ENCODE peak calls at places on chromosomes 2 and 18, in ten cellular contexts. One of them, this sample, is unnamed.

GRCh38 chr2:52704251-52704650 is 1063.4 kb upstream of the CHAC2 start:
- ATAC-seq in naive thymus-derived CD8-positive, alpha-beta T cell: no peak
- ATAC-seq in memory B cell: no peak
- ATAC-seq in stimulated activated naive CD8-positive, alpha-beta T cell treated with anti-CD3 and anti-CD28 coated beads, Interleukin-15, amount 100 ng/mL, for 72 hours: no peak
- ATAC-seq in sciatic nerve: no peak
- ATAC-seq in HCT116: no peak
- ATAC-seq in heart right ventricle: no peak
- ATAC-seq in effector memory CD8-positive, alpha-beta T cell: no peak
- ATAC-seq in activated naive CD8-positive, alpha-beta T cell treated with anti-CD3 and anti-CD28 coated beads, Interleukin-2, amount 50 U/mL, for 24 hours: no peak
- ATAC-seq in activated CD8-positive, alpha-beta T cell treated with anti-CD3 and anti-CD28 coated beads for 36 hours: no peak
- ATAC-seq in this sample: no peak

GRCh38 chr2:46134531-46135229 is 162.5 kb upstream of the EPAS1 start:
- ATAC-seq in naive thymus-derived CD8-positive, alpha-beta T cell: no peak
- ATAC-seq in memory B cell: no peak
- ATAC-seq in stimulated activated naive CD8-positive, alpha-beta T cell treated with anti-CD3 and anti-CD28 coated beads, Interleukin-15, amount 100 ng/mL, for 72 hours: no peak
- ATAC-seq in sciatic nerve: peak
- ATAC-seq in activated CD8-positive, alpha-beta T cell treated with anti-CD3 and anti-CD28 coated beads for 36 hours: no peak
- ATAC-seq in heart right ventricle: peak
- ATAC-seq in activated naive CD8-positive, alpha-beta T cell treated with anti-CD3 and anti-CD28 coated beads, Interleukin-2, amount 50 U/mL, for 24 hours: no peak
- ATAC-seq in HCT116: no peak
- ATAC-seq in effector memory CD8-positive, alpha-beta T cell: no peak
- ATAC-seq in this sample: no peak

GRCh38 chr2:170005702-170006101 is 172.2 kb upstream of the MYO3B start:
- ATAC-seq in HCT116: peak
- ATAC-seq in stimulated activated naive CD8-positive, alpha-beta T cell treated with anti-CD3 and anti-CD28 coated beads, Interleukin-15, amount 100 ng/mL, for 72 hours: no peak
- ATAC-seq in heart right ventricle: no peak
- ATAC-seq in activated naive CD8-positive, alpha-beta T cell treated with anti-CD3 and anti-CD28 coated beads, Interleukin-2, amount 50 U/mL, for 24 hours: no peak
- ATAC-seq in sciatic nerve: no peak
- ATAC-seq in activated CD8-positive, alpha-beta T cell treated with anti-CD3 and anti-CD28 coated beads for 36 hours: no peak
- ATAC-seq in memory B cell: no peak
- ATAC-seq in naive thymus-derived CD8-positive, alpha-beta T cell: no peak
- ATAC-seq in effector memory CD8-positive, alpha-beta T cell: no peak
- ATAC-seq in this sample: no peak

GRCh38 chr2:30334738-30335426 is 103.5 kb downstream of the LBH start:
- ATAC-seq in HCT116: peak
- ATAC-seq in activated CD8-positive, alpha-beta T cell treated with anti-CD3 and anti-CD28 coated beads for 36 hours: no peak
- ATAC-seq in memory B cell: peak
- ATAC-seq in naive thymus-derived CD8-positive, alpha-beta T cell: peak
- ATAC-seq in stimulated activated naive CD8-positive, alpha-beta T cell treated with anti-CD3 and anti-CD28 coated beads, Interleukin-15, amount 100 ng/mL, for 72 hours: no peak
- ATAC-seq in heart right ventricle: peak
- ATAC-seq in activated naive CD8-positive, alpha-beta T cell treated with anti-CD3 and anti-CD28 coated beads, Interleukin-2, amount 50 U/mL, for 24 hours: no peak
- ATAC-seq in effector memory CD8-positive, alpha-beta T cell: no peak
- ATAC-seq in sciatic nerve: no peak
- ATAC-seq in this sample: no peak

GRCh38 chr2:65350714-65351113 is 81.7 kb downstream of the SPRED2 start:
- ATAC-seq in heart right ventricle: peak
- ATAC-seq in naive thymus-derived CD8-positive, alpha-beta T cell: peak
- ATAC-seq in effector memory CD8-positive, alpha-beta T cell: no peak
- ATAC-seq in activated naive CD8-positive, alpha-beta T cell treated with anti-CD3 and anti-CD28 coated beads, Interleukin-2, amount 50 U/mL, for 24 hours: no peak
- ATAC-seq in memory B cell: peak
- ATAC-seq in activated CD8-positive, alpha-beta T cell treated with anti-CD3 and anti-CD28 coated beads for 36 hours: peak
- ATAC-seq in stimulated activated naive CD8-positive, alpha-beta T cell treated with anti-CD3 and anti-CD28 coated beads, Interleukin-15, amount 100 ng/mL, for 72 hours: peak
- ATAC-seq in sciatic nerve: peak
- ATAC-seq in HCT116: peak
- ATAC-seq in this sample: no peak

GRCh38 chr2:41112228-41112627 is 660.3 kb upstream of the SLC8A1 start:
- ATAC-seq in effector memory CD8-positive, alpha-beta T cell: no peak
- ATAC-seq in heart right ventricle: peak
- ATAC-seq in naive thymus-derived CD8-positive, alpha-beta T cell: no peak
- ATAC-seq in activated CD8-positive, alpha-beta T cell treated with anti-CD3 and anti-CD28 coated beads for 36 hours: no peak
- ATAC-seq in memory B cell: no peak
- ATAC-seq in activated naive CD8-positive, alpha-beta T cell treated with anti-CD3 and anti-CD28 coated beads, Interleukin-2, amount 50 U/mL, for 24 hours: no peak
- ATAC-seq in HCT116: no peak
- ATAC-seq in stimulated activated naive CD8-positive, alpha-beta T cell treated with anti-CD3 and anti-CD28 coated beads, Interleukin-15, amount 100 ng/mL, for 72 hours: no peak
- ATAC-seq in sciatic nerve: peak
- ATAC-seq in this sample: no peak

GRCh38 chr18:36366994-36367839 is 69.7 kb downstream of the FHOD3 start:
- ATAC-seq in stimulated activated naive CD8-positive, alpha-beta T cell treated with anti-CD3 and anti-CD28 coated beads, Interleukin-15, amount 100 ng/mL, for 72 hours: no peak
- ATAC-seq in memory B cell: no peak
- ATAC-seq in sciatic nerve: no peak
- ATAC-seq in effector memory CD8-positive, alpha-beta T cell: no peak
- ATAC-seq in naive thymus-derived CD8-positive, alpha-beta T cell: no peak
- ATAC-seq in activated naive CD8-positive, alpha-beta T cell treated with anti-CD3 and anti-CD28 coated beads, Interleukin-2, amount 50 U/mL, for 24 hours: no peak
- ATAC-seq in heart right ventricle: peak
- ATAC-seq in HCT116: no peak
- ATAC-seq in activated CD8-positive, alpha-beta T cell treated with anti-CD3 and anti-CD28 coated beads for 36 hours: no peak
- ATAC-seq in this sample: no peak

GRCh38 chr2:28606986-28607441 is 111.2 kb downstream of the PLB1 start:
- ATAC-seq in activated naive CD8-positive, alpha-beta T cell treated with anti-CD3 and anti-CD28 coated beads, Interleukin-2, amount 50 U/mL, for 24 hours: no peak
- ATAC-seq in memory B cell: no peak
- ATAC-seq in sciatic nerve: no peak
- ATAC-seq in activated CD8-positive, alpha-beta T cell treated with anti-CD3 and anti-CD28 coated beads for 36 hours: no peak
- ATAC-seq in effector memory CD8-positive, alpha-beta T cell: no peak
- ATAC-seq in heart right ventricle: peak
- ATAC-seq in naive thymus-derived CD8-positive, alpha-beta T cell: no peak
- ATAC-seq in HCT116: peak
- ATAC-seq in stimulated activated naive CD8-positive, alpha-beta T cell treated with anti-CD3 and anti-CD28 coated beads, Interleukin-15, amount 100 ng/mL, for 72 hours: no peak
- ATAC-seq in this sample: no peak

GRCh38 chr2:191304939-191305875 is 60.0 kb downstream of the MYO1B start:
- ATAC-seq in effector memory CD8-positive, alpha-beta T cell: no peak
- ATAC-seq in activated CD8-positive, alpha-beta T cell treated with anti-CD3 and anti-CD28 coated beads for 36 hours: no peak
- ATAC-seq in HCT116: no peak
- ATAC-seq in stimulated activated naive CD8-positive, alpha-beta T cell treated with anti-CD3 and anti-CD28 coated beads, Interleukin-15, amount 100 ng/mL, for 72 hours: no peak
- ATAC-seq in memory B cell: no peak
- ATAC-seq in heart right ventricle: peak
- ATAC-seq in activated naive CD8-positive, alpha-beta T cell treated with anti-CD3 and anti-CD28 coated beads, Interleukin-2, amount 50 U/mL, for 24 hours: no peak
- ATAC-seq in sciatic nerve: peak
- ATAC-seq in naive thymus-derived CD8-positive, alpha-beta T cell: no peak
- ATAC-seq in this sample: no peak

GRCh38 chr18:32157580-32157979 is 32.3 kb upstream of the MEP1B start:
- ATAC-seq in memory B cell: no peak
- ATAC-seq in stimulated activated naive CD8-positive, alpha-beta T cell treated with anti-CD3 and anti-CD28 coated beads, Interleukin-15, amount 100 ng/mL, for 72 hours: no peak
- ATAC-seq in naive thymus-derived CD8-positive, alpha-beta T cell: no peak
- ATAC-seq in HCT116: peak
- ATAC-seq in heart right ventricle: no peak
- ATAC-seq in sciatic nerve: no peak
- ATAC-seq in activated naive CD8-positive, alpha-beta T cell treated with anti-CD3 and anti-CD28 coated beads, Interleukin-2, amount 50 U/mL, for 24 hours: no peak
- ATAC-seq in activated CD8-positive, alpha-beta T cell treated with anti-CD3 and anti-CD28 coated beads for 36 hours: no peak
- ATAC-seq in effector memory CD8-positive, alpha-beta T cell: no peak
- ATAC-seq in this sample: no peak

GRCh38 chr18:28682912-28683311 is 506.0 kb upstream of the CDH2 start:
- ATAC-seq in heart right ventricle: no peak
- ATAC-seq in memory B cell: no peak
- ATAC-seq in stimulated activated naive CD8-positive, alpha-beta T cell treated with anti-CD3 and anti-CD28 coated beads, Interleukin-15, amount 100 ng/mL, for 72 hours: no peak
- ATAC-seq in effector memory CD8-positive, alpha-beta T cell: no peak
- ATAC-seq in HCT116: no peak
- ATAC-seq in activated naive CD8-positive, alpha-beta T cell treated with anti-CD3 and anti-CD28 coated beads, Interleukin-2, amount 50 U/mL, for 24 hours: no peak
- ATAC-seq in activated CD8-positive, alpha-beta T cell treated with anti-CD3 and anti-CD28 coated beads for 36 hours: no peak
- ATAC-seq in sciatic nerve: no peak
- ATAC-seq in naive thymus-derived CD8-positive, alpha-beta T cell: no peak
- ATAC-seq in this sample: no peak

GRCh38 chr2:232623768-232624553 is 9.4 kb upstream of the EFHD1 start:
- ATAC-seq in effector memory CD8-positive, alpha-beta T cell: no peak
- ATAC-seq in sciatic nerve: no peak
- ATAC-seq in HCT116: no peak
- ATAC-seq in activated CD8-positive, alpha-beta T cell treated with anti-CD3 and anti-CD28 coated beads for 36 hours: no peak
- ATAC-seq in stimulated activated naive CD8-positive, alpha-beta T cell treated with anti-CD3 and anti-CD28 coated beads, Interleukin-15, amount 100 ng/mL, for 72 hours: no peak
- ATAC-seq in heart right ventricle: no peak
- ATAC-seq in naive thymus-derived CD8-positive, alpha-beta T cell: no peak
- ATAC-seq in memory B cell: no peak
- ATAC-seq in activated naive CD8-positive, alpha-beta T cell treated with anti-CD3 and anti-CD28 coated beads, Interleukin-2, amount 50 U/mL, for 24 hours: no peak
- ATAC-seq in this sample: no peak

GRCh38 chr2:159077869-159078268 is 109.4 kb downstream of the TANC1 start:
- ATAC-seq in activated naive CD8-positive, alpha-beta T cell treated with anti-CD3 and anti-CD28 coated beads, Interleukin-2, amount 50 U/mL, for 24 hours: no peak
- ATAC-seq in sciatic nerve: no peak
- ATAC-seq in effector memory CD8-positive, alpha-beta T cell: no peak
- ATAC-seq in activated CD8-positive, alpha-beta T cell treated with anti-CD3 and anti-CD28 coated beads for 36 hours: no peak
- ATAC-seq in HCT116: no peak
- ATAC-seq in memory B cell: no peak
- ATAC-seq in stimulated activated naive CD8-positive, alpha-beta T cell treated with anti-CD3 and anti-CD28 coated beads, Interleukin-15, amount 100 ng/mL, for 72 hours: no peak
- ATAC-seq in heart right ventricle: no peak
- ATAC-seq in naive thymus-derived CD8-positive, alpha-beta T cell: no peak
- ATAC-seq in this sample: no peak

GRCh38 chr2:60819155-60819862 is 62.1 kb upstream of the REL start:
- ATAC-seq in stimulated activated naive CD8-positive, alpha-beta T cell treated with anti-CD3 and anti-CD28 coated beads, Interleukin-15, amount 100 ng/mL, for 72 hours: peak
- ATAC-seq in effector memory CD8-positive, alpha-beta T cell: peak
- ATAC-seq in activated CD8-positive, alpha-beta T cell treated with anti-CD3 and anti-CD28 coated beads for 36 hours: peak
- ATAC-seq in heart right ventricle: peak
- ATAC-seq in sciatic nerve: peak
- ATAC-seq in HCT116: no peak
- ATAC-seq in memory B cell: peak
- ATAC-seq in activated naive CD8-positive, alpha-beta T cell treated with anti-CD3 and anti-CD28 coated beads, Interleukin-2, amount 50 U/mL, for 24 hours: peak
- ATAC-seq in naive thymus-derived CD8-positive, alpha-beta T cell: peak
- ATAC-seq in this sample: peak

GRCh38 chr18:79979843-79980242 is 8.5 kb downstream of the TXNL4A start:
- ATAC-seq in sciatic nerve: no peak
- ATAC-seq in stimulated activated naive CD8-positive, alpha-beta T cell treated with anti-CD3 and anti-CD28 coated beads, Interleukin-15, amount 100 ng/mL, for 72 hours: no peak
- ATAC-seq in heart right ventricle: no peak
- ATAC-seq in memory B cell: no peak
- ATAC-seq in effector memory CD8-positive, alpha-beta T cell: no peak
- ATAC-seq in naive thymus-derived CD8-positive, alpha-beta T cell: no peak
- ATAC-seq in activated CD8-positive, alpha-beta T cell treated with anti-CD3 and anti-CD28 coated beads for 36 hours: no peak
- ATAC-seq in HCT116: no peak
- ATAC-seq in activated naive CD8-positive, alpha-beta T cell treated with anti-CD3 and anti-CD28 coated beads, Interleukin-2, amount 50 U/mL, for 24 hours: no peak
- ATAC-seq in this sample: no peak

GRCh38 chr2:124822516-124822915 is 797.4 kb downstream of the CNTNAP5 start:
- ATAC-seq in HCT116: no peak
- ATAC-seq in activated naive CD8-positive, alpha-beta T cell treated with anti-CD3 and anti-CD28 coated beads, Interleukin-2, amount 50 U/mL, for 24 hours: no peak
- ATAC-seq in naive thymus-derived CD8-positive, alpha-beta T cell: no peak
- ATAC-seq in activated CD8-positive, alpha-beta T cell treated with anti-CD3 and anti-CD28 coated beads for 36 hours: no peak
- ATAC-seq in sciatic nerve: no peak
- ATAC-seq in heart right ventricle: no peak
- ATAC-seq in memory B cell: no peak
- ATAC-seq in effector memory CD8-positive, alpha-beta T cell: no peak
- ATAC-seq in stimulated activated naive CD8-positive, alpha-beta T cell treated with anti-CD3 and anti-CD28 coated beads, Interleukin-15, amount 100 ng/mL, for 72 hours: no peak
- ATAC-seq in this sample: no peak

GRCh38 chr2:105526000-105526925 is 127.4 kb upstream of the FHL2 start:
- ATAC-seq in activated naive CD8-positive, alpha-beta T cell treated with anti-CD3 and anti-CD28 coated beads, Interleukin-2, amount 50 U/mL, for 24 hours: no peak
- ATAC-seq in activated CD8-positive, alpha-beta T cell treated with anti-CD3 and anti-CD28 coated beads for 36 hours: no peak
- ATAC-seq in HCT116: no peak
- ATAC-seq in stimulated activated naive CD8-positive, alpha-beta T cell treated with anti-CD3 and anti-CD28 coated beads, Interleukin-15, amount 100 ng/mL, for 72 hours: no peak
- ATAC-seq in effector memory CD8-positive, alpha-beta T cell: no peak
- ATAC-seq in naive thymus-derived CD8-positive, alpha-beta T cell: no peak
- ATAC-seq in memory B cell: no peak
- ATAC-seq in heart right ventricle: peak
- ATAC-seq in sciatic nerve: peak
- ATAC-seq in this sample: no peak

GRCh38 chr2:232502513-232502900 is 14.9 kb upstream of the ECEL1 start:
- ATAC-seq in effector memory CD8-positive, alpha-beta T cell: peak
- ATAC-seq in naive thymus-derived CD8-positive, alpha-beta T cell: peak
- ATAC-seq in activated naive CD8-positive, alpha-beta T cell treated with anti-CD3 and anti-CD28 coated beads, Interleukin-2, amount 50 U/mL, for 24 hours: no peak
- ATAC-seq in stimulated activated naive CD8-positive, alpha-beta T cell treated with anti-CD3 and anti-CD28 coated beads, Interleukin-15, amount 100 ng/mL, for 72 hours: peak
- ATAC-seq in memory B cell: peak
- ATAC-seq in sciatic nerve: no peak
- ATAC-seq in activated CD8-positive, alpha-beta T cell treated with anti-CD3 and anti-CD28 coated beads for 36 hours: peak
- ATAC-seq in HCT116: no peak
- ATAC-seq in heart right ventricle: no peak
- ATAC-seq in this sample: peak

GRCh38 chr2:134550566-134551164 is 168.1 kb downstream of the TMEM163 start:
- ATAC-seq in effector memory CD8-positive, alpha-beta T cell: no peak
- ATAC-seq in memory B cell: no peak
- ATAC-seq in naive thymus-derived CD8-positive, alpha-beta T cell: no peak
- ATAC-seq in HCT116: no peak
- ATAC-seq in heart right ventricle: no peak
- ATAC-seq in stimulated activated naive CD8-positive, alpha-beta T cell treated with anti-CD3 and anti-CD28 coated beads, Interleukin-15, amount 100 ng/mL, for 72 hours: no peak
- ATAC-seq in activated naive CD8-positive, alpha-beta T cell treated with anti-CD3 and anti-CD28 coated beads, Interleukin-2, amount 50 U/mL, for 24 hours: no peak
- ATAC-seq in activated CD8-positive, alpha-beta T cell treated with anti-CD3 and anti-CD28 coated beads for 36 hours: no peak
- ATAC-seq in sciatic nerve: no peak
- ATAC-seq in this sample: no peak

GRCh38 chr2:126774761-126775160 is 118.8 kb downstream of the GYPC start:
- ATAC-seq in HCT116: no peak
- ATAC-seq in stimulated activated naive CD8-positive, alpha-beta T cell treated with anti-CD3 and anti-CD28 coated beads, Interleukin-15, amount 100 ng/mL, for 72 hours: no peak
- ATAC-seq in sciatic nerve: peak
- ATAC-seq in activated CD8-positive, alpha-beta T cell treated with anti-CD3 and anti-CD28 coated beads for 36 hours: no peak
- ATAC-seq in naive thymus-derived CD8-positive, alpha-beta T cell: no peak
- ATAC-seq in activated naive CD8-positive, alpha-beta T cell treated with anti-CD3 and anti-CD28 coated beads, Interleukin-2, amount 50 U/mL, for 24 hours: no peak
- ATAC-seq in heart right ventricle: no peak
- ATAC-seq in effector memory CD8-positive, alpha-beta T cell: no peak
- ATAC-seq in memory B cell: no peak
- ATAC-seq in this sample: no peak

GRCh38 chr18:25962176-25962575 is 128.2 kb downstream of the SS18 start:
- ATAC-seq in naive thymus-derived CD8-positive, alpha-beta T cell: no peak
- ATAC-seq in sciatic nerve: no peak
- ATAC-seq in activated naive CD8-positive, alpha-beta T cell treated with anti-CD3 and anti-CD28 coated beads, Interleukin-2, amount 50 U/mL, for 24 hours: no peak
- ATAC-seq in HCT116: no peak
- ATAC-seq in memory B cell: no peak
- ATAC-seq in effector memory CD8-positive, alpha-beta T cell: no peak
- ATAC-seq in heart right ventricle: no peak
- ATAC-seq in activated CD8-positive, alpha-beta T cell treated with anti-CD3 and anti-CD28 coated beads for 36 hours: no peak
- ATAC-seq in stimulated activated naive CD8-positive, alpha-beta T cell treated with anti-CD3 and anti-CD28 coated beads, Interleukin-15, amount 100 ng/mL, for 72 hours: no peak
- ATAC-seq in this sample: no peak

GRCh38 chr2:64643838-64644219 is 9.9 kb downstream of the SERTAD2 start:
- ATAC-seq in HCT116: peak
- ATAC-seq in naive thymus-derived CD8-positive, alpha-beta T cell: no peak
- ATAC-seq in memory B cell: no peak
- ATAC-seq in heart right ventricle: no peak
- ATAC-seq in activated CD8-positive, alpha-beta T cell treated with anti-CD3 and anti-CD28 coated beads for 36 hours: peak
- ATAC-seq in activated naive CD8-positive, alpha-beta T cell treated with anti-CD3 and anti-CD28 coated beads, Interleukin-2, amount 50 U/mL, for 24 hours: peak
- ATAC-seq in stimulated activated naive CD8-positive, alpha-beta T cell treated with anti-CD3 and anti-CD28 coated beads, Interleukin-15, amount 100 ng/mL, for 72 hours: peak
- ATAC-seq in effector memory CD8-positive, alpha-beta T cell: peak
- ATAC-seq in sciatic nerve: peak
- ATAC-seq in this sample: no peak

GRCh38 chr2:30310411-30310810 is 79.1 kb downstream of the LBH start:
- ATAC-seq in memory B cell: no peak
- ATAC-seq in sciatic nerve: no peak
- ATAC-seq in naive thymus-derived CD8-positive, alpha-beta T cell: no peak
- ATAC-seq in stimulated activated naive CD8-positive, alpha-beta T cell treated with anti-CD3 and anti-CD28 coated beads, Interleukin-15, amount 100 ng/mL, for 72 hours: no peak
- ATAC-seq in activated naive CD8-positive, alpha-beta T cell treated with anti-CD3 and anti-CD28 coated beads, Interleukin-2, amount 50 U/mL, for 24 hours: no peak
- ATAC-seq in heart right ventricle: no peak
- ATAC-seq in effector memory CD8-positive, alpha-beta T cell: no peak
- ATAC-seq in activated CD8-positive, alpha-beta T cell treated with anti-CD3 and anti-CD28 coated beads for 36 hours: no peak
- ATAC-seq in HCT116: no peak
- ATAC-seq in this sample: no peak

GRCh38 chr2:168583064-168583709 is 127.1 kb downstream of the CERS6 start:
- ATAC-seq in HCT116: no peak
- ATAC-seq in memory B cell: no peak
- ATAC-seq in effector memory CD8-positive, alpha-beta T cell: peak
- ATAC-seq in sciatic nerve: peak
- ATAC-seq in naive thymus-derived CD8-positive, alpha-beta T cell: peak
- ATAC-seq in activated naive CD8-positive, alpha-beta T cell treated with anti-CD3 and anti-CD28 coated beads, Interleukin-2, amount 50 U/mL, for 24 hours: peak
- ATAC-seq in heart right ventricle: no peak
- ATAC-seq in stimulated activated naive CD8-positive, alpha-beta T cell treated with anti-CD3 and anti-CD28 coated beads, Interleukin-15, amount 100 ng/mL, for 72 hours: peak
- ATAC-seq in activated CD8-positive, alpha-beta T cell treated with anti-CD3 and anti-CD28 coated beads for 36 hours: peak
- ATAC-seq in this sample: no peak

GRCh38 chr18:61545281-61546245 is 212.3 kb downstream of the CDH20 start:
- ATAC-seq in HCT116: no peak
- ATAC-seq in effector memory CD8-positive, alpha-beta T cell: no peak
- ATAC-seq in naive thymus-derived CD8-positive, alpha-beta T cell: no peak
- ATAC-seq in memory B cell: no peak
- ATAC-seq in stimulated activated naive CD8-positive, alpha-beta T cell treated with anti-CD3 and anti-CD28 coated beads, Interleukin-15, amount 100 ng/mL, for 72 hours: no peak
- ATAC-seq in heart right ventricle: no peak
- ATAC-seq in activated CD8-positive, alpha-beta T cell treated with anti-CD3 and anti-CD28 coated beads for 36 hours: no peak
- ATAC-seq in activated naive CD8-positive, alpha-beta T cell treated with anti-CD3 and anti-CD28 coated beads, Interleukin-2, amount 50 U/mL, for 24 hours: no peak
- ATAC-seq in sciatic nerve: no peak
- ATAC-seq in this sample: no peak

GRCh38 chr2:223357076-223357475 is 245.1 kb downstream of the SCG2 start:
- ATAC-seq in naive thymus-derived CD8-positive, alpha-beta T cell: no peak
- ATAC-seq in stimulated activated naive CD8-positive, alpha-beta T cell treated with anti-CD3 and anti-CD28 coated beads, Interleukin-15, amount 100 ng/mL, for 72 hours: no peak
- ATAC-seq in activated CD8-positive, alpha-beta T cell treated with anti-CD3 and anti-CD28 coated beads for 36 hours: no peak
- ATAC-seq in memory B cell: no peak
- ATAC-seq in heart right ventricle: no peak
- ATAC-seq in effector memory CD8-positive, alpha-beta T cell: no peak
- ATAC-seq in sciatic nerve: no peak
- ATAC-seq in activated naive CD8-positive, alpha-beta T cell treated with anti-CD3 and anti-CD28 coated beads, Interleukin-2, amount 50 U/mL, for 24 hours: no peak
- ATAC-seq in HCT116: no peak
- ATAC-seq in this sample: no peak

GRCh38 chr18:58911766-58912165 is 47.1 kb downstream of the ZNF532 start:
- ATAC-seq in naive thymus-derived CD8-positive, alpha-beta T cell: no peak
- ATAC-seq in activated naive CD8-positive, alpha-beta T cell treated with anti-CD3 and anti-CD28 coated beads, Interleukin-2, amount 50 U/mL, for 24 hours: no peak
- ATAC-seq in heart right ventricle: peak
- ATAC-seq in sciatic nerve: peak
- ATAC-seq in activated CD8-positive, alpha-beta T cell treated with anti-CD3 and anti-CD28 coated beads for 36 hours: no peak
- ATAC-seq in HCT116: no peak
- ATAC-seq in memory B cell: no peak
- ATAC-seq in effector memory CD8-positive, alpha-beta T cell: no peak
- ATAC-seq in stimulated activated naive CD8-positive, alpha-beta T cell treated with anti-CD3 and anti-CD28 coated beads, Interleukin-15, amount 100 ng/mL, for 72 hours: no peak
- ATAC-seq in this sample: peak

GRCh38 chr2:200786826-200787225 is 24.9 kb upstream of the BZW1 start:
- ATAC-seq in sciatic nerve: peak
- ATAC-seq in memory B cell: no peak
- ATAC-seq in heart right ventricle: peak
- ATAC-seq in stimulated activated naive CD8-positive, alpha-beta T cell treated with anti-CD3 and anti-CD28 coated beads, Interleukin-15, amount 100 ng/mL, for 72 hours: no peak
- ATAC-seq in HCT116: peak
- ATAC-seq in effector memory CD8-positive, alpha-beta T cell: no peak
- ATAC-seq in naive thymus-derived CD8-positive, alpha-beta T cell: no peak
- ATAC-seq in activated naive CD8-positive, alpha-beta T cell treated with anti-CD3 and anti-CD28 coated beads, Interleukin-2, amount 50 U/mL, for 24 hours: no peak
- ATAC-seq in activated CD8-positive, alpha-beta T cell treated with anti-CD3 and anti-CD28 coated beads for 36 hours: no peak
- ATAC-seq in this sample: peak